ENCODE peak calls at places on chromosomes 16 and 17, in seven cellular contexts. One of them, this sample, is unnamed.

GRCh38 chr16:89984215-89984614 is 35.0 kb downstream of the DBNDD1 start:
- DNase-seq in MCF 10A: no peak
- DNase-seq in COR-L47: no peak
- DNase-seq in ovary: no peak
- DNase-seq in skeletal muscle cell: no peak
- DNase-seq in brain microvascular endothelial cell: no peak
- DNase-seq in activated CD4-positive, alpha-beta T cell treated with anti-CD3 and anti-CD28 coated beads for 36 hours: no peak
- DNase-seq in this sample: no peak

GRCh38 chr17:80902197-80903019 is 89.2 kb upstream of the CHMP6 start:
- DNase-seq in activated CD4-positive, alpha-beta T cell treated with anti-CD3 and anti-CD28 coated beads for 36 hours: no peak
- DNase-seq in brain microvascular endothelial cell: no peak
- DNase-seq in MCF 10A: no peak
- DNase-seq in ovary: no peak
- DNase-seq in COR-L47: no peak
- DNase-seq in skeletal muscle cell: no peak
- DNase-seq in this sample: no peak

GRCh38 chr17:64540118-64540776 is 33.5 kb downstream of the CEP95 start:
- DNase-seq in ovary: no peak
- DNase-seq in skeletal muscle cell: no peak
- DNase-seq in COR-L47: no peak
- DNase-seq in activated CD4-positive, alpha-beta T cell treated with anti-CD3 and anti-CD28 coated beads for 36 hours: no peak
- DNase-seq in MCF 10A: no peak
- DNase-seq in brain microvascular endothelial cell: no peak
- DNase-seq in this sample: no peak

GRCh38 chr16:3712830-3713476 is 4.4 kb downstream of the TRAP1 start:
- DNase-seq in COR-L47: no peak
- DNase-seq in brain microvascular endothelial cell: no peak
- DNase-seq in skeletal muscle cell: no peak
- DNase-seq in ovary: no peak
- DNase-seq in MCF 10A: no peak
- DNase-seq in activated CD4-positive, alpha-beta T cell treated with anti-CD3 and anti-CD28 coated beads for 36 hours: no peak
- DNase-seq in this sample: no peak

GRCh38 chr16:35510701-35511100 is 2051.3 kb downstream of the TP53TG3F start:
- DNase-seq in ovary: no peak
- DNase-seq in brain microvascular endothelial cell: no peak
- DNase-seq in activated CD4-positive, alpha-beta T cell treated with anti-CD3 and anti-CD28 coated beads for 36 hours: no peak
- DNase-seq in skeletal muscle cell: no peak
- DNase-seq in MCF 10A: no peak
- DNase-seq in COR-L47: no peak
- DNase-seq in this sample: no peak

GRCh38 chr16:88932929-88933328 is 44.1 kb downstream of the CBFA2T3 start:
- DNase-seq in ovary: no peak
- DNase-seq in skeletal muscle cell: no peak
- DNase-seq in brain microvascular endothelial cell: no peak
- DNase-seq in activated CD4-positive, alpha-beta T cell treated with anti-CD3 and anti-CD28 coated beads for 36 hours: no peak
- DNase-seq in COR-L47: no peak
- DNase-seq in MCF 10A: no peak
- DNase-seq in this sample: no peak

GRCh38 chr17:29608986-29609385 is 13.7 kb downstream of the CORO6 start:
- DNase-seq in brain microvascular endothelial cell: no peak
- DNase-seq in ovary: no peak
- DNase-seq in skeletal muscle cell: no peak
- DNase-seq in COR-L47: no peak
- DNase-seq in activated CD4-positive, alpha-beta T cell treated with anti-CD3 and anti-CD28 coated beads for 36 hours: no peak
- DNase-seq in MCF 10A: no peak
- DNase-seq in this sample: no peak

GRCh38 chr17:40678902-40679522 is 14.0 kb upstream of the KRT222 start:
- DNase-seq in ovary: no peak
- DNase-seq in activated CD4-positive, alpha-beta T cell treated with anti-CD3 and anti-CD28 coated beads for 36 hours: no peak
- DNase-seq in MCF 10A: no peak
- DNase-seq in COR-L47: no peak
- DNase-seq in brain microvascular endothelial cell: no peak
- DNase-seq in skeletal muscle cell: no peak
- DNase-seq in this sample: no peak

GRCh38 chr17:68868708-68869107 is 86.5 kb downstream of the ABCA8 start:
- DNase-seq in activated CD4-positive, alpha-beta T cell treated with anti-CD3 and anti-CD28 coated beads for 36 hours: no peak
- DNase-seq in brain microvascular endothelial cell: peak; percentile 15
- DNase-seq in MCF 10A: peak; percentile 61
- DNase-seq in skeletal muscle cell: peak; percentile 20
- DNase-seq in ovary: no peak
- DNase-seq in COR-L47: peak; percentile 46
- DNase-seq in this sample: no peak

GRCh38 chr16:2194852-2195315 is 1.5 kb downstream of the CASKIN1 start:
- DNase-seq in COR-L47: peak; percentile 49
- DNase-seq in ovary: no peak
- DNase-seq in brain microvascular endothelial cell: peak; percentile 12
- DNase-seq in skeletal muscle cell: no peak
- DNase-seq in MCF 10A: peak; percentile 70
- DNase-seq in activated CD4-positive, alpha-beta T cell treated with anti-CD3 and anti-CD28 coated beads for 36 hours: peak; percentile 74
- DNase-seq in this sample: peak; percentile 46

GRCh38 chr17:40068917-40069750 is 6.4 kb downstream of the THRA start:
- DNase-seq in COR-L47: peak; percentile 65
- DNase-seq in ovary: peak; percentile 97
- DNase-seq in brain microvascular endothelial cell: peak; percentile 60
- DNase-seq in activated CD4-positive, alpha-beta T cell treated with anti-CD3 and anti-CD28 coated beads for 36 hours: peak; percentile 92
- DNase-seq in MCF 10A: peak; percentile 50
- DNase-seq in skeletal muscle cell: peak; percentile 68
- DNase-seq in this sample: peak; percentile 89

GRCh38 chr17:80989586-80989913 is 2.1 kb upstream of the CHMP6 start:
- DNase-seq in COR-L47: no peak
- DNase-seq in skeletal muscle cell: no peak
- DNase-seq in brain microvascular endothelial cell: no peak
- DNase-seq in activated CD4-positive, alpha-beta T cell treated with anti-CD3 and anti-CD28 coated beads for 36 hours: peak; percentile 4
- DNase-seq in ovary: no peak
- DNase-seq in MCF 10A: no peak
- DNase-seq in this sample: no peak

GRCh38 chr16:90077757-90078593 is 844 bp upstream of the PRDM7 start:
- DNase-seq in MCF 10A: no peak
- DNase-seq in COR-L47: peak; percentile 65
- DNase-seq in skeletal muscle cell: no peak
- DNase-seq in ovary: no peak
- DNase-seq in activated CD4-positive, alpha-beta T cell treated with anti-CD3 and anti-CD28 coated beads for 36 hours: peak; percentile 55
- DNase-seq in brain microvascular endothelial cell: no peak
- DNase-seq in this sample: no peak

GRCh38 chr17:13597723-13598347 is 3.9 kb downstream of the HS3ST3A1 start:
- DNase-seq in ovary: no peak
- DNase-seq in brain microvascular endothelial cell: no peak
- DNase-seq in skeletal muscle cell: no peak
- DNase-seq in MCF 10A: peak; percentile 75
- DNase-seq in COR-L47: no peak
- DNase-seq in activated CD4-positive, alpha-beta T cell treated with anti-CD3 and anti-CD28 coated beads for 36 hours: peak; percentile 46
- DNase-seq in this sample: peak; percentile 41

GRCh38 chr17:32771396-32771795 is 105.5 kb downstream of the MYO1D start:
- DNase-seq in ovary: no peak
- DNase-seq in activated CD4-positive, alpha-beta T cell treated with anti-CD3 and anti-CD28 coated beads for 36 hours: no peak
- DNase-seq in COR-L47: no peak
- DNase-seq in skeletal muscle cell: no peak
- DNase-seq in MCF 10A: no peak
- DNase-seq in brain microvascular endothelial cell: peak; percentile 38
- DNase-seq in this sample: no peak

GRCh38 chr17:68292689-68293040 is 1.4 kb downstream of the ARSG start:
- DNase-seq in activated CD4-positive, alpha-beta T cell treated with anti-CD3 and anti-CD28 coated beads for 36 hours: no peak
- DNase-seq in brain microvascular endothelial cell: no peak
- DNase-seq in skeletal muscle cell: no peak
- DNase-seq in COR-L47: no peak
- DNase-seq in MCF 10A: no peak
- DNase-seq in ovary: no peak
- DNase-seq in this sample: no peak

GRCh38 chr16:969508-970378 is 1.0 kb downstream of the LMF1 start:
- DNase-seq in skeletal muscle cell: no peak
- DNase-seq in MCF 10A: no peak
- DNase-seq in COR-L47: no peak
- DNase-seq in ovary: peak; percentile 41
- DNase-seq in activated CD4-positive, alpha-beta T cell treated with anti-CD3 and anti-CD28 coated beads for 36 hours: peak; percentile 32
- DNase-seq in brain microvascular endothelial cell: no peak
- DNase-seq in this sample: peak; percentile 26

GRCh38 chr17:48552453-48553189 is 7.7 kb upstream of the HOXB2 start:
- DNase-seq in ovary: no peak
- DNase-seq in COR-L47: no peak
- DNase-seq in activated CD4-positive, alpha-beta T cell treated with anti-CD3 and anti-CD28 coated beads for 36 hours: no peak
- DNase-seq in skeletal muscle cell: no peak
- DNase-seq in brain microvascular endothelial cell: no peak
- DNase-seq in MCF 10A: no peak
- DNase-seq in this sample: no peak

GRCh38 chr17:3917391-3917931 is 1.2 kb upstream of the P2RX1 start:
- DNase-seq in ovary: peak; percentile 80
- DNase-seq in COR-L47: no peak
- DNase-seq in activated CD4-positive, alpha-beta T cell treated with anti-CD3 and anti-CD28 coated beads for 36 hours: no peak
- DNase-seq in skeletal muscle cell: no peak
- DNase-seq in brain microvascular endothelial cell: peak; percentile 45
- DNase-seq in MCF 10A: peak; percentile 10
- DNase-seq in this sample: no peak

GRCh38 chr16:20401066-20401465 is 3.5 kb downstream of the PDILT start:
- DNase-seq in skeletal muscle cell: no peak
- DNase-seq in COR-L47: no peak
- DNase-seq in MCF 10A: no peak
- DNase-seq in activated CD4-positive, alpha-beta T cell treated with anti-CD3 and anti-CD28 coated beads for 36 hours: no peak
- DNase-seq in brain microvascular endothelial cell: no peak
- DNase-seq in ovary: no peak
- DNase-seq in this sample: no peak

GRCh38 chr17:57899822-57900221 is 50.0 kb upstream of the MRPS23 start:
- DNase-seq in activated CD4-positive, alpha-beta T cell treated with anti-CD3 and anti-CD28 coated beads for 36 hours: no peak
- DNase-seq in skeletal muscle cell: no peak
- DNase-seq in MCF 10A: no peak
- DNase-seq in ovary: no peak
- DNase-seq in COR-L47: no peak
- DNase-seq in brain microvascular endothelial cell: no peak
- DNase-seq in this sample: no peak

GRCh38 chr16:80591071-80591935 is 50.5 kb downstream of the DYNLRB2 start:
- DNase-seq in brain microvascular endothelial cell: no peak
- DNase-seq in activated CD4-positive, alpha-beta T cell treated with anti-CD3 and anti-CD28 coated beads for 36 hours: peak; percentile 30
- DNase-seq in skeletal muscle cell: no peak
- DNase-seq in ovary: no peak
- DNase-seq in COR-L47: no peak
- DNase-seq in MCF 10A: no peak
- DNase-seq in this sample: peak; percentile 52

This sample was measured in DND-41.